ENCODE peak calls at places on chromosomes 6 and 20, in four cellular contexts. S is neural progenitor cell, M is fibroblast of lung, R is tibial nerve. Q is an unnamed sample. For H3K4me1, the result is how much of the 10 kb centered on the place peaks cover.

GRCh38 chr20:57586370-57586793 is 25.5 kb downstream of the PCK1 start:
- DNase-seq in S (peak), M (no peak), R (no peak), Q (no peak)

GRCh38 chr20:1949306-1949705 is 44.6 kb downstream of the PDYN start:
- DNase-seq in S (no peak), M (no peak), R (no peak), Q (no peak)

GRCh38 chr6:107894821-107895396 is 63.1 kb downstream of the SEC63 start:
- DNase-seq in S (no peak), M (peak), R (no peak), Q (no peak)

GRCh38 chr6:137734875-137735182 is 132.2 kb upstream of the TNFAIP3 start:
- DNase-seq in S (no peak), M (peak), R (peak), Q (no peak)

GRCh38 chr20:20365593-20365992 is 2.3 kb upstream of the INSM1 start:
- DNase-seq in S (no peak), M (no peak), R (no peak), Q (no peak)

GRCh38 chr20:59047938-59048680 is 5.5 kb upstream of the PRELID3B start:
- DNase-seq in S (no peak), M (peak), R (no peak), Q (no peak)

GRCh38 chr6:21756487-21756886 is 162.9 kb downstream of the SOX4 start:
- DNase-seq in S (no peak), M (no peak), R (no peak), Q (no peak)

GRCh38 chr20:57547250-57547649 is 13.7 kb upstream of the PCK1 start:
- DNase-seq in S (no peak), M (peak), R (no peak), Q (no peak)

GRCh38 chr6:99330159-99330558 is 19.3 kb downstream of the FAXC start:
- DNase-seq in S (peak), M (peak), R (peak), Q (no peak)

GRCh38 chr6:156190270-156190669 is 586.9 kb upstream of the ARID1B start:
- DNase-seq in S (no peak), M (no peak), R (no peak), Q (no peak)

GRCh38 chr6:161748535-161749386 is 474.9 kb upstream of the AGPAT4 start:
- DNase-seq in S (peak), M (peak), R (peak), Q (peak)

GRCh38 chr6:70973591-70973990 is 16.7 kb upstream of the B3GAT2 start:
- DNase-seq in S (no peak), M (no peak), R (no peak), Q (no peak)

GRCh38 chr6:111724505-111724904 is 118.8 kb upstream of the TRAF3IP2 start:
- DNase-seq in S (no peak), M (no peak), R (no peak), Q (no peak)

GRCh38 chr6:52590634-52590985 is 13.8 kb upstream of the TRAM2 start:
- DNase-seq in S (no peak), M (peak), R (no peak), Q (no peak)

GRCh38 chr6:21941926-21942325 is 348.4 kb downstream of the SOX4 start:
- DNase-seq in S (no peak), M (no peak), R (no peak), Q (no peak)

GRCh38 chr6:93644611-93645010 is 225.3 kb upstream of the EPHA7 start:
- DNase-seq in S (no peak), M (peak), R (no peak), Q (no peak)

GRCh38 chr6:2448826-2449571 is 203.6 kb upstream of the GMDS start:
- DNase-seq in S (peak), M (peak), R (peak), Q (no peak)

GRCh38 chr6:147621280-147621679 is 112.8 kb downstream of the SAMD5 start:
- DNase-seq in S (no peak), M (peak), R (peak), Q (no peak)

GRCh38 chr6:44012078-44012493 is 115.2 kb downstream of the MRPL14 start:
- DNase-seq in S (no peak), M (peak), R (no peak), Q (no peak)

GRCh38 chr6:45148711-45149341 is 179.3 kb upstream of the RUNX2 start:
- DNase-seq in S (no peak), M (peak), R (no peak), Q (no peak)

GRCh38 chr6:163572612-163573011 is 158.1 kb downstream of the QKI start:
- DNase-seq in S (no peak), M (no peak), R (no peak), Q (no peak)

GRCh38 chr6:92180090-92180489 is 1239.3 kb downstream of the EPHA7 start:
- DNase-seq in S (no peak), M (no peak), R (no peak), Q (no peak)

GRCh38 chr20:24577271-24577909 is 108.0 kb downstream of the SYNDIG1 start:
- DNase-seq in S (no peak), M (no peak), R (no peak), Q (no peak)

GRCh38 chr6:141726158-141726557 is 406.6 kb upstream of the GJE1 start:
- DNase-seq in S (peak), M (no peak), R (no peak), Q (no peak)

GRCh38 chr6:18985958-18986357 is 598.8 kb downstream of the RNF144B start:
- DNase-seq in S (no peak), M (no peak), R (no peak), Q (no peak)

GRCh38 chr20:57661201-57662027 is 41.2 kb upstream of the ZBP1 start:
- DNase-seq in S (no peak), M (no peak), R (no peak), Q (no peak)

GRCh38 chr20:58374027-58374850 is 14.8 kb upstream of the VAPB start:
- DNase-seq in S (peak), M (no peak), R (no peak), Q (no peak)

GRCh38 chr6:35069262-35069661 is 71.9 kb downstream of the TCP11 start:
- DNase-seq in S (no peak), M (no peak), R (no peak), Q (no peak)

GRCh38 chr6:138787138-138787537 is 8.7 kb upstream of the ECT2L start:
- DNase-seq in S (no peak), M (no peak), R (no peak), Q (no peak)

GRCh38 chr6:138785092-138785491 is 10.8 kb upstream of the ECT2L start:
- DNase-seq in S (no peak), M (no peak), R (no peak), Q (no peak)

GRCh38 chr6:138782243-138782642 is 8.7 kb downstream of the CCDC28A start:
- DNase-seq in S (no peak), M (no peak), R (no peak), Q (no peak)

DNA sequence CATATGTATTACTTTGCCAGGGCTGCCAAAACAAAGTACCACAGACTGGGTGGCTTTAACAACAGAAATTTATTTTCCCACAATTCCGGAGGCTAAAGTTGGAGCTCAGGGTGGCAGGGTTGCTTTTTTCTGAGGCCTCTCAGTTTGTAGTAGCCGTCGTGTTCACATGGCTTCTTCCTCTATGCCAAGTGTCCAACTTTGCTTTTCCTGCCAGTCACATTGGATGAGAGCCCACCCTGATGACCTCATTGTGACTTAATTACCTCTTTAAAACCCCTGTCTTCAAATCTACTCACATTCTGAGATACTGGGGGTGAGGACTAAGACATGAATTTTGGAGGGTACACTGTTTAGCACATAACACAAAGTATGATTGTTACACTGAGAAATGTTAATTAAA is 9.9 kb upstream of the ECT2L start:
- DNase-seq in S (no peak), M (no peak), R (no peak), Q (no peak)
- H3K4me1 ChIP-seq in S (under half), M (under half), R (under half), Q (under half)

GRCh38 chr20:62921119-62921687 is 5.1 kb downstream of the DIDO1 start:
- DNase-seq in S (peak), M (peak), R (no peak), Q (peak)
- H3K4me1 ChIP-seq in S (half or more), M (under half), R (half or more), Q (half or more)

GRCh38 chr6:68052234-68052633 is 582.8 kb upstream of the ADGRB3 start:
- DNase-seq in S (no peak), M (no peak), R (no peak), Q (no peak)
- H3K4me1 ChIP-seq in S (under half), M (under half), R (under half), Q (under half)

GRCh38 chr6:37362101-37362823 is 8.5 kb downstream of the RNF8 start:
- DNase-seq in S (no peak), M (no peak), R (no peak), Q (no peak)
- H3K4me1 ChIP-seq in S (under half), M (under half), R (under half), Q (under half)

GRCh38 chr6:72219536-72219935 is 333.2 kb downstream of the RIMS1 start:
- DNase-seq in S (no peak), M (peak), R (no peak), Q (no peak)
- H3K4me1 ChIP-seq in S (under half), M (under half), R (under half), Q (under half)